ENCODE peak calls at places on chromosomes 4 and X, in five cellular contexts. N is cardiac fibroblast, E is WERI-Rb-1, F is heart left ventricle, X is K562. Z is an unnamed sample.

GRCh38 chrX:130028196-130028595 is 45.8 kb downstream of the BCORL1 start:
- DNase-seq in N (peak; percentile 56), E (peak; percentile 26), X (peak; percentile 59), F (peak; percentile 13), Z (no peak)

GRCh38 chr4:180665994-180666818 is 1577.0 kb upstream of the TENM3 start:
- DNase-seq in E (peak; percentile 64), F (no peak), N (peak; percentile 40), X (peak; percentile 28), Z (peak; percentile 54)

GRCh38 chrX:69546417-69546816 is 42.3 kb downstream of the NALF2 start:
- DNase-seq in E (no peak), F (no peak), X (no peak), N (no peak), Z (no peak)

GRCh38 chrX:106608016-106608415 is 3.8 kb upstream of the RADX start:
- DNase-seq in X (no peak), E (no peak), F (no peak), N (no peak), Z (peak; percentile 4)

GRCh38 chr4:159060161-159060560 is 42.7 kb upstream of the RAPGEF2 start:
- DNase-seq in E (no peak), N (no peak), X (no peak), F (peak; percentile 47), Z (no peak)

GRCh38 chr4:153963216-153963615 is 174.3 kb upstream of the SFRP2 start:
- DNase-seq in F (no peak), E (no peak), X (no peak), N (no peak), Z (no peak)

GRCh38 chr4:113837397-113837796 is 75.9 kb upstream of the CAMK2D start:
- DNase-seq in E (no peak), F (no peak), X (no peak), N (peak; percentile 87), Z (no peak)

GRCh38 chrX:71871367-71871766 is 39.3 kb upstream of the NHSL2 start:
- DNase-seq in N (peak; percentile 48), X (no peak), E (no peak), F (no peak), Z (no peak)

GRCh38 chrX:113300580-113300979 is 459.9 kb upstream of the AMOT start:
- DNase-seq in E (no peak), X (no peak), F (no peak), N (no peak), Z (no peak)

GRCh38 chr4:76058888-76059426 is 15.6 kb upstream of the ART3 start:
- DNase-seq in X (no peak), F (no peak), N (no peak), E (no peak), Z (peak; percentile 74)

GRCh38 chrX:65610040-65610439 is 57.4 kb upstream of the MSN start:
- DNase-seq in N (peak; percentile 71), E (no peak), X (no peak), F (no peak), Z (no peak)

GRCh38 chr4:67687639-67688038 is 13.3 kb downstream of the UBA6 start:
- DNase-seq in N (peak; percentile 18), F (no peak), X (no peak), E (no peak), Z (no peak)

GRCh38 chr4:53702334-53703266 is 111.3 kb upstream of the LNX1 start:
- DNase-seq in E (no peak), F (peak; percentile 88), X (no peak), N (peak; percentile 91), Z (no peak)

GRCh38 chrX:48025561-48025960 is 18.8 kb downstream of the SPACA5 start:
- DNase-seq in N (peak; percentile 79), E (peak; percentile 65), F (peak; percentile 39), X (peak; percentile 32), Z (peak; percentile 47)

GRCh38 chr4:61426229-61426628 is 226.1 kb downstream of the ADGRL3 start:
- DNase-seq in X (no peak), E (no peak), F (no peak), N (no peak), Z (no peak)

GRCh38 chrX:48917139-48917980 is 1.5 kb downstream of the PIM2 start:
- DNase-seq in F (peak; percentile 85), E (peak; percentile 88), X (peak; percentile 76), N (peak; percentile 91), Z (peak; percentile 87)

GRCh38 chrX:98956014-98956413 is 1454.1 kb downstream of the PCDH19 start:
- DNase-seq in E (peak; percentile 6), F (no peak), N (no peak), X (no peak), Z (no peak)

GRCh38 chr4:47031011-47031678 is at the start of gene GABRB1:
- DNase-seq in X (peak; percentile 14), F (peak; percentile 33), N (peak; percentile 53), E (peak; percentile 57), Z (peak; percentile 59)

GRCh38 chr4:177583000-177583399 is 140.8 kb upstream of the AGA start:
- DNase-seq in X (no peak), F (no peak), E (no peak), N (no peak), Z (no peak)

GRCh38 chr4:55396305-55397023 is 707 bp downstream of the TMEM165 start:
- DNase-seq in N (peak; percentile 64), E (peak; percentile 35), X (peak; percentile 56), F (peak; percentile 63), Z (peak; percentile 56)

GRCh38 chrX:118521435-118521834 is 25.8 kb downstream of the DOCK11 start:
- DNase-seq in N (peak; percentile 63), F (no peak), X (no peak), E (no peak), Z (no peak)

GRCh38 chr4:88382621-88383020 is 4.0 kb downstream of the HERC6 start:
- DNase-seq in N (no peak), E (no peak), F (no peak), X (no peak), Z (no peak)

GRCh38 chrX:3962511-3963350 is 249.3 kb upstream of the PRKX start:
- DNase-seq in X (peak; percentile 5), F (no peak), N (peak; percentile 14), E (no peak), Z (no peak)

GRCh38 chr4:156294577-156294976 is 340.9 kb upstream of the CTSO start:
- DNase-seq in N (peak; percentile 91), X (no peak), E (peak; percentile 11), F (no peak), Z (peak; percentile 8)

GRCh38 chr4:103008875-103009729 is 10.4 kb downstream of the SLC9B1 start:
- DNase-seq in F (no peak), N (peak; percentile 83), E (peak; percentile 22), X (peak; percentile 23), Z (no peak)

GRCh38 chrX:13252726-13253125 is 67.1 kb downstream of the ATXN3L start:
- DNase-seq in N (no peak), X (no peak), F (no peak), E (no peak), Z (no peak)

GRCh38 chrX:23662853-23663252 is 4.4 kb upstream of the PRDX4 start:
- DNase-seq in X (no peak), N (peak; percentile 17), E (no peak), F (no peak), Z (no peak)

GRCh38 chr4:173318648-173319211 is 15.4 kb downstream of the HMGB2 start:
- DNase-seq in X (no peak), E (no peak), F (no peak), N (peak; percentile 75), Z (no peak)

GRCh38 chr4:27759621-27760020 is 899.0 kb downstream of the STIM2 start:
- DNase-seq in E (no peak), X (no peak), N (no peak), F (no peak), Z (no peak)

GRCh38 chr4:159010563-159011260 is 92.2 kb upstream of the RAPGEF2 start:
- DNase-seq in N (peak; percentile 91), F (peak; percentile 53), X (no peak), E (no peak), Z (no peak)

GRCh38 chr4:184262901-184263300 is 45.2 kb upstream of the ENPP6 start:
- DNase-seq in N (peak; percentile 52), E (no peak), X (no peak), F (no peak), Z (no peak)

GRCh38 chrX:140817943-140818342 is 108.4 kb downstream of the LINC00632 start:
- DNase-seq in E (no peak), F (no peak), X (peak; percentile 7), N (peak; percentile 39), Z (no peak)

DNA sequence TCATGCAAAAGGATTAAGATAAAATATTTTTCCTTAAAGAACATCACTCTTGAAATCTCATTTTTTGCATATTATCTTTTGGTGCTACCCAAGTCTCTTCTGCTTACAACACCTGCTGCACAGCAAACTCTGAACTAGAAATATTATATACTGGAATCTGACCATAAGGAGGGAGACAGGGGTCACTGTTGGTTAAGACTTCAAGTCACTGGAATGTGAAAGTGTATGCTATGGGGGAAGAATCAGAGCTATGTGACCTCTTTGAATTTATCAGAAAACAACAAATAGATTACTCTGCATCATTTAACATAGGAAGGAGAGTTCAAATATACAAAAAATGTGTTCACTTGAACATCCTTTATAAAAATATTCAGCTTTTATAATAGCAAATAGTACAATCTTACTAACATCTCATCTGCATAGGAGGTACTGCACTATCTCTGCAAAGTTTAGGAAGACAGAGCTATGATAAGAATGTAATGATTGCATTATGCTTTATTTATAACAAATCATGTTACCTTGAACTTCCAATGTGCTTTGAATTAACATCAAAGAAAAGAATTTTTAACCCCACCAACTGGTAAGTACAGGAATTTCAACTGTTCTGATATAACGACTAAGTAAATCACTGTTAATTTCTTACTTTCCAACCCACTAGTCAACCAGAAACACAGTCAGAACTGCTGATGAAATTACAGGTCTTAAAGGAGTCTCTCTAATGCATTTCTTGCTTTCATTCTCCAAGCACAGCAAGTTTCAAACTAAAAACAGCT is 69.8 kb downstream of the ZNF827 start:
- DNase-seq in E (no peak), N (no peak), F (no peak), X (no peak), Z (no peak)
- TF ChIP-seq CTCF in E (no peak), N (no peak), F (no peak), X (no peak), Z (no peak)

DNA sequence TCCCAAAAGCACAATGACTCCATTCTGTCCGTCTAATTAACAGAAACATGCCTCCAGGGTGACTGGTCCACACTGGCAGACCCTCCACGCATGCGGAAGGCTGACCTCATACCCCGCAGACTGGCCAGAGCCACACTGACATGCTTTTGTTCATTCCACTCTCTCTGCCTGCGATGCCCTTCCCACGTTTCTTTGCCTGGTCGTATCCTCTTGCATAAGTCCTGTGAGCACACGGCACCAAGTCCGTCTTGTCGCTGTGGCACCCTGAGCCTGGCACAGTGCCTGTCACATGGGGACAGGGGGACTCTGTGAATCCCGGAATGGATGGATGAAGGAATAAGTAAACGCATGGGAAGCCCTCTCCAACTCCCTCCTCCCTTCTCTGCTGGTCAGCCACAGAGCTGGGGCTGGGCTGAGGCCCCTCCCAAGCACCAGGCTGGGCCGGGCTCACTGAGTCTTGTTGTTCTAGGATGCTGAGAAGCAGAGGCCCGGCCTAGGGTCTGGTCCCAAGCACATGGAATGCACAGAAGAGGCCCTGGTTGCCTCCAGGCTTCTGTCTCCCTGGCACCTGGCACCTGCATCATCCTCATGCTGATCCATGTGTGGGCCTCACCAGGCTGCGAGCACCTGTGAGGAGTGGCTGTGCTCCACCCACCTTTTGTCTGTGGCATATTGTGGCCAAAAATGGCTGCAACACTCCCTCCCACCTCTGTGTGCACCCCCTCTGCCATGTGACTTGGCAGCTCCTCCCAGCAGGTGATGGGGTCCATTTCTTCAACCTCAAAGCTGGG is 38.9 kb upstream of the C4orf50 start:
- DNase-seq in E (no peak), F (no peak), X (no peak), N (no peak), Z (no peak)
- H3K4me3 ChIP-seq in E (no peak overlapping the region), F (no peak overlapping the region), X (no peak overlapping the region), N (no peak overlapping the region), Z (no peak overlapping the region)

GRCh38 chr4:186201535-186202230 is 10.3 kb downstream of the CYP4V2 start:
- DNase-seq in X (peak; percentile 44), F (no peak), E (peak; percentile 56), N (peak; percentile 51), Z (peak; percentile 68)
- TF ChIP-seq CTCF in X (peak; percentile 75), F (peak; percentile 56), E (peak; percentile 89), N (peak; percentile 44), Z (peak; percentile 86)

GRCh38 chr4:824461-825062 is 1.4 kb downstream of the CPLX1 start:
- DNase-seq in F (no peak), E (peak; percentile 61), N (no peak), X (no peak), Z (no peak)
- H3K4me3 ChIP-seq in F (no peak overlapping the region), E (peak overlapping the region; percentile 58), N (no peak overlapping the region), X (no peak overlapping the region), Z (no peak overlapping the region)

Z was measured in Caco-2.